ENCODE peak calls at places on chromosome 12, in seven cellular contexts. P is transverse colon; Y is WERI-Rb-1; C is stimulated activated CD4-positive, alpha-beta T cell treated with anti-CD3 and anti-CD28 coated beads, Interleukin-4, amount 100 ng/mL, for 4 hours; J is NCI-H2029; Q is T-cell; D is left ventricle myocardium inferior. S is an unnamed sample.

GRCh38 chr12:61029516-61029915 is 1230.7 kb upstream of the USP15 start:
- DNase-seq in Y (no peak), D (no peak), C (no peak), J (no peak), P (no peak), Q (no peak), S (no peak)

GRCh38 chr12:27866382-27867101 is 86.5 kb upstream of the MANSC4 start:
- DNase-seq in J (no peak), D (no peak), C (no peak), P (no peak), Q (no peak), Y (no peak), S (no peak)

GRCh38 chr12:8482446-8483080 is 26.8 kb downstream of the CLEC6A start:
- DNase-seq in Y (no peak), J (no peak), C (no peak), D (no peak), P (no peak), Q (no peak), S (no peak)

GRCh38 chr12:16324772-16325171 is 22.7 kb upstream of the MGST1 start:
- DNase-seq in C (no peak), Q (no peak), J (no peak), Y (no peak), D (no peak), P (no peak), S (no peak)

GRCh38 chr12:54479421-54479820 is 6.0 kb upstream of the GTSF1 start:
- DNase-seq in D (no peak), Q (no peak), C (no peak), P (no peak), J (no peak), Y (no peak), S (no peak)

GRCh38 chr12:52209321-52209720 is 17.5 kb upstream of the KRT80 start:
- DNase-seq in Y (no peak), J (no peak), Q (no peak), P (no peak), D (no peak), C (no peak), S (no peak)

GRCh38 chr12:101772019-101772774 is 32.9 kb upstream of the SYCP3 start:
- DNase-seq in D (no peak), P (no peak), C (no peak), Q (no peak), Y (no peak), J (no peak), S (no peak)

GRCh38 chr12:131197490-131197889 is 243.8 kb downstream of the ADGRD1 start:
- DNase-seq in P (no peak), J (no peak), Y (no peak), Q (no peak), C (no peak), D (no peak), S (no peak)

GRCh38 chr12:22740656-22741350 is 115.8 kb downstream of the ETNK1 start:
- DNase-seq in J (no peak), D (no peak), C (no peak), Y (no peak), P (no peak), Q (no peak), S (no peak)

S was measured in activated B cell treated with CpG ODN at 0.5 μM for 24 hours.